ENCODE peak calls at places on chromosomes 6 and 20, in eight cellular contexts. M, O, K, V, J, L, F and U are unnamed samples.

GRCh38 chr20:19688031-19688806 is 69.8 kb upstream of the RIN2 start:
- DNase-seq in M (peak), O (peak), K (peak), V (peak), J (peak), L (peak), F (peak), U (peak)

GRCh38 chr20:4102381-4102780 is 87.0 kb upstream of the RNF24 start:
- DNase-seq in M (no peak), O (no peak), K (no peak), V (no peak), J (no peak), L (peak), F (no peak), U (no peak)

GRCh38 chr6:169961772-169962561 is 210.5 kb downstream of the ERMARD start:
- DNase-seq in M (no peak), O (no peak), K (peak), V (peak), J (no peak), L (no peak), F (peak), U (no peak)

GRCh38 chr20:17771206-17772004 is 71.6 kb downstream of the BANF2 start:
- DNase-seq in M (no peak), O (peak), K (no peak), V (no peak), J (no peak), L (no peak), F (no peak), U (no peak)

GRCh38 chr6:151002562-151002961 is 137.1 kb downstream of the MTHFD1L start:
- DNase-seq in M (no peak), O (no peak), K (no peak), V (no peak), J (no peak), L (no peak), F (no peak), U (no peak)

GRCh38 chr20:59095140-59095539 is 52.6 kb upstream of the PRELID3B start:
- DNase-seq in M (no peak), O (no peak), K (no peak), V (no peak), J (no peak), L (no peak), F (no peak), U (no peak)

GRCh38 chr6:73672290-73672689 is 18.5 kb upstream of the SLC17A5 start:
- DNase-seq in M (no peak), O (no peak), K (no peak), V (no peak), J (no peak), L (no peak), F (no peak), U (no peak)

GRCh38 chr6:4603291-4603690 is 172.9 kb upstream of the CDYL start:
- DNase-seq in M (peak), O (peak), K (peak), V (no peak), J (no peak), L (peak), F (peak), U (no peak)

GRCh38 chr20:16262594-16262993 is 310.7 kb downstream of the KIF16B start:
- DNase-seq in M (no peak), O (no peak), K (peak), V (no peak), J (no peak), L (no peak), F (no peak), U (no peak)

GRCh38 chr20:63972312-63973159 is 2.8 kb upstream of the ZNF512B start:
- DNase-seq in M (no peak), O (no peak), K (no peak), V (peak), J (no peak), L (no peak), F (no peak), U (no peak)

GRCh38 chr6:24489881-24490280 is 503 bp upstream of the GPLD1 start:
- DNase-seq in M (no peak), O (no peak), K (peak), V (no peak), J (no peak), L (peak), F (no peak), U (peak)

GRCh38 chr20:53898558-53898931 is 171.8 kb downstream of the BCAS1 start:
- DNase-seq in M (no peak), O (no peak), K (no peak), V (no peak), J (no peak), L (no peak), F (no peak), U (no peak)

GRCh38 chr6:36459483-36459882 is 16.7 kb downstream of the KCTD20 start:
- DNase-seq in M (no peak), O (no peak), K (no peak), V (no peak), J (no peak), L (no peak), F (no peak), U (no peak)

GRCh38 chr6:498795-499231 is 107.3 kb downstream of the IRF4 start:
- DNase-seq in M (no peak), O (peak), K (no peak), V (no peak), J (no peak), L (no peak), F (no peak), U (no peak)

GRCh38 chr6:90068264-90068663 is 174.0 kb downstream of the GJA10 start:
- DNase-seq in M (no peak), O (peak), K (no peak), V (peak), J (no peak), L (peak), F (no peak), U (no peak)

GRCh38 chr6:151647871-151648639 is 154.2 kb downstream of the CCDC170 start:
- DNase-seq in M (no peak), O (peak), K (no peak), V (no peak), J (no peak), L (peak), F (no peak), U (no peak)

GRCh38 chr6:159505140-159505922 is 187.7 kb downstream of the SOD2 start:
- DNase-seq in M (peak), O (no peak), K (no peak), V (peak), J (no peak), L (no peak), F (peak), U (no peak)

GRCh38 chr6:2353412-2354137 is 108.2 kb upstream of the GMDS start:
- DNase-seq in M (peak), O (peak), K (peak), V (peak), J (peak), L (peak), F (peak), U (peak)

GRCh38 chr20:47551841-47552240 is 50.2 kb downstream of the NCOA3 start:
- DNase-seq in M (no peak), O (peak), K (peak), V (no peak), J (peak), L (no peak), F (no peak), U (no peak)

GRCh38 chr20:48339147-48339985 is 488.4 kb downstream of the PREX1 start:
- DNase-seq in M (no peak), O (peak), K (peak), V (no peak), J (peak), L (no peak), F (no peak), U (no peak)

GRCh38 chr6:53119772-53120409 is 28.8 kb downstream of the GCM1 start:
- DNase-seq in M (no peak), O (peak), K (peak), V (no peak), J (peak), L (peak), F (no peak), U (no peak)

GRCh38 chr20:5996765-5997164 is 46.3 kb downstream of the MCM8 start:
- DNase-seq in M (no peak), O (no peak), K (no peak), V (no peak), J (no peak), L (no peak), F (no peak), U (no peak)

GRCh38 chr6:170243791-170244291 is 47.0 kb downstream of the DLL1 start:
- DNase-seq in M (no peak), O (no peak), K (peak), V (no peak), J (no peak), L (no peak), F (no peak), U (no peak)

GRCh38 chr6:13617066-13617465 is 1.9 kb downstream of the NOL7 start:
- DNase-seq in M (no peak), O (no peak), K (no peak), V (no peak), J (no peak), L (no peak), F (no peak), U (no peak)
- H3K4me3 ChIP-seq in M (no peak), O (no peak), K (no peak), V (no peak), J (no peak), L (no peak), F (no peak), U (no peak)

DNA sequence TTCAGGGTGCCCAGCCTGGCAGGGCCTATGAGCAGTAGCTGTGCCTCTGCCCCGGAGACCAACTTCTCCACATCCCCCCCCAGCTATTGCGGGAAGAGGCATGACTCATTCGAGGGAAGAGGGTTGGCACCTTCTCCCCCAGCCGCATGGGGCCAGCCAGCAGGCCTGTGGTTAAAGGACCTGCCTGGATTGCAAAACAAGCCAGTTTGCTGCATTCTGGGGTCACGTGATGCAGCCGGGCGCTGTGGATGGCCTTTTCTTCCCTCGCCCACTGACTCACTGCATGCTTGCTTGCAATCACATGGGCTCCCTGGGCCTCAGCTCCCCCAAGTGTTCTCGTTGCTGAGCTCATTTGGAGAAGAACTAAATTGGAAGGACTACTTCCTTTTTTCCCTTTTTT is 182.5 kb downstream of the MAFB start:
- DNase-seq in M (peak), O (peak), K (peak), V (peak), J (peak), L (peak), F (peak), U (no peak)
- TF ChIP-seq CTCF in M (no peak), O (peak), K (no peak), V (no peak), J (no peak), L (no peak), F (peak), U (no peak)

DNA sequence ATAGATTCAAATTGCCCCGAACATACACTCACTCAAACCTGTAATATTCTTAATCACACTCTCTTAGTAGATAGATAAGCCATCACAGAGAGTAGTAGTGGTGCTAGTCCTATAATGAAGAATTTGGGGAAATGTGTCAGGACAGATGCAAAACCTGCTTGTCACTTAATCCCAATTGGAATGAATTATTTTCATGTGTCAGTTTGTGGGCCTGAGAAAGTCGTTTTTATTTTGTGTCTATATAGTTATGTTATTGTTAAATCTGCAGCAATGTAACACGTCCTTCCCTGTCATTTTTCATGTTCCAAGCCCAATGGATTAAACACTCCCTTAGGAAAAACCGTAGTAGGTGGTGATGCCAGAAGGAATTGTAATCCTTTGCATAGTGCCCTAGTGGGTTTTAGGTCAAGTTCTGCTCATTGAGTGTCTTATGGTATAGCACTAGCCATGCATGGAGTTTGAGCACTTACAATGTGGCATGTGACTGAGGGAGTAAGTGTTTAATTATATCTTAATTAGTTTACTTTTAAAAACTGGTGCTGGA is 106.0 kb upstream of the PRSS16 start:
- DNase-seq in M (no peak), O (no peak), K (no peak), V (no peak), J (no peak), L (no peak), F (no peak), U (no peak)
- H3K4me3 ChIP-seq in M (no peak), O (no peak), K (no peak), V (no peak), J (peak), L (no peak), F (no peak), U (no peak)

GRCh38 chr6:162620067-162620466 is 107.5 kb downstream of the PRKN start:
- DNase-seq in M (no peak), O (no peak), K (no peak), V (no peak), J (no peak), L (no peak), F (no peak), U (no peak)
- TF ChIP-seq CTCF in M (no peak), O (no peak), K (no peak), V (no peak), J (no peak), L (no peak), F (no peak), U (peak)

DNA sequence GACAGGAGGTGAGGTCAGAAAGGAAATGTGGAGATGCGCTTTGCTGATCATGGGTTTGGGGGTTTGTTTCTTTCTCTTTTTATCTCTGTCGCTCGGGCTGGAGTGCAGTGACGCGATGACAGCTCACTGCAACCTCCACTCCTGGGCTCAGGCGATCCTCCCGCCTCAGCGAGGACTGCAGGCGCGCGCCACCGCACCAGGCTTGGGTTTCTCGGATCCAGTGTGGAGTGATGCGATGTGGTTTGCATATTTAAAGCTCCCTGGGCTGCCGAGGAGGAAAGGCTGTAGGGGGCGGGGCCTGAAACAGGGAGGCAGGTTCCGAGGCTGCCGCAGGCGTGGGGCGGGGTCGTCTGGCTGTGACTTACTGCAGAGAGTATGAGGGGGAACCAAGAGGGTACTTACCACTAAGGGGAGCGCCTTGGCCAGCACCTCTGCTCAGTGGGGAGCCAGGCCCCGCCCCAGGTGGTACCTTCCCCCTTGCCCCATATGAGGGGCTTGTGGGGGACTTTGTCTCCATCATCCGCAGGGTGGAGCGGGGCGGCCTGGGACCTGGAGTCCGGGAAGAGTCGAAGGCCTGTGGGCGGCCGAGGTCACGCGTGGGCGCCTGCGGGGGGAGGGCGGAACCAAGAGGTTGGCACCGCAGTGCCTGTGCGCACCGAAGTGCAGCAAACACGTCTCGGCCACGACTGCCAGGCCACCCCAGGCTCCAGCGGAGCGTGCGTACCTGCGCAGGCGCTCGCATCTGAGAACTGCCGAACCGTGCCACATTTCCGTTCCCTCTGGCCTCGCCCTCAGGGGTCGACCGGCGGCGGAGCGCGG is 12.7 kb upstream of the BAK1 start:
- DNase-seq in M (no peak), O (no peak), K (peak), V (no peak), J (no peak), L (peak), F (no peak), U (no peak)
- H3K4me3 ChIP-seq in M (no peak), O (peak), K (no peak), V (no peak), J (no peak), L (no peak), F (no peak), U (no peak)